ENCODE peak calls at places on chromosomes 7 and 10, in five cellular contexts. Z, O, L, I and W are unnamed samples.

GRCh38 chr7:111232249-111233084 is 141.5 kb downstream of the LRRN3 start:
- DNase-seq in Z (no peak), O (peak), L (peak), I (no peak), W (no peak)

GRCh38 chr10:113549856-113550255 is 3.0 kb upstream of the HABP2 start:
- DNase-seq in Z (no peak), O (no peak), L (no peak), I (no peak), W (no peak)

GRCh38 chr10:86535057-86535882 is 13.7 kb upstream of the WAPL start:
- DNase-seq in Z (peak), O (peak), L (peak), I (peak), W (peak)

GRCh38 chr7:143003393-143004051 is 23.4 kb downstream of the OR9A2 start:
- DNase-seq in Z (peak), O (peak), L (peak), I (no peak), W (peak)

GRCh38 chr7:15832996-15833395 is 146.5 kb upstream of the MEOX2 start:
- DNase-seq in Z (no peak), O (no peak), L (no peak), I (no peak), W (no peak)

GRCh38 chr10:83680470-83680891 is 458.8 kb upstream of the GHITM start:
- DNase-seq in Z (no peak), O (no peak), L (no peak), I (no peak), W (no peak)

GRCh38 chr7:27933691-27934565 is 194.0 kb downstream of the TAX1BP1 start:
- DNase-seq in Z (no peak), O (no peak), L (no peak), I (no peak), W (no peak)

GRCh38 chr7:1425292-1426136 is 33.8 kb downstream of the MICALL2 start:
- DNase-seq in Z (peak), O (peak), L (peak), I (peak), W (peak)

GRCh38 chr7:91636129-91636724 is 244.3 kb downstream of the MTERF1 start:
- DNase-seq in Z (peak), O (peak), L (peak), I (no peak), W (peak)

GRCh38 chr10:77291596-77292505 is 345.8 kb downstream of the KCNMA1 start:
- DNase-seq in Z (no peak), O (no peak), L (no peak), I (no peak), W (no peak)

GRCh38 chr7:134320201-134320600 is 3.5 kb upstream of the SLC35B4 start:
- DNase-seq in Z (no peak), O (no peak), L (no peak), I (no peak), W (no peak)

GRCh38 chr10:128058746-128059125 is 67.5 kb downstream of the MKI67 start:
- DNase-seq in Z (no peak), O (no peak), L (no peak), I (no peak), W (no peak)

GRCh38 chr7:39609462-39610149 is 13.8 kb upstream of the RALA start:
- DNase-seq in Z (no peak), O (no peak), L (no peak), I (peak), W (no peak)

GRCh38 chr7:101205901-101206664 is 5.2 kb upstream of the MOGAT3 start:
- DNase-seq in Z (no peak), O (no peak), L (no peak), I (no peak), W (no peak)

GRCh38 chr7:134619627-134620331 is 26.9 kb upstream of the BPGM start:
- DNase-seq in Z (no peak), O (no peak), L (no peak), I (no peak), W (no peak)

GRCh38 chr10:110783509-110784103 is 88.1 kb upstream of the PDCD4 start:
- DNase-seq in Z (no peak), O (no peak), L (no peak), I (no peak), W (no peak)

GRCh38 chr10:74011762-74012161 is 13.8 kb downstream of the VCL start:
- DNase-seq in Z (peak), O (no peak), L (no peak), I (no peak), W (no peak)

GRCh38 chr7:33339074-33339805 is 209.9 kb downstream of the BBS9 start:
- DNase-seq in Z (peak), O (no peak), L (no peak), I (no peak), W (no peak)

GRCh38 chr10:44978570-44979280 is at the start of gene DEPP1:
- DNase-seq in Z (peak), O (peak), L (peak), I (peak), W (peak)

GRCh38 chr7:46934198-46934825 is 647.6 kb downstream of the TNS3 start:
- DNase-seq in Z (no peak), O (no peak), L (no peak), I (no peak), W (no peak)

GRCh38 chr10:786666-787512 is 97.4 kb upstream of the DIP2C start:
- DNase-seq in Z (no peak), O (no peak), L (no peak), I (peak), W (no peak)

GRCh38 chr7:80491462-80491861 is 20.4 kb downstream of the GNAT3 start:
- DNase-seq in Z (no peak), O (no peak), L (no peak), I (no peak), W (no peak)

GRCh38 chr10:87541114-87541513 is 36.4 kb downstream of the MINPP1 start:
- DNase-seq in Z (no peak), O (no peak), L (no peak), I (no peak), W (no peak)

GRCh38 chr7:7719235-7719634 is 828 bp upstream of the RPA3 start:
- DNase-seq in Z (peak), O (peak), L (peak), I (no peak), W (no peak)

GRCh38 chr7:98406827-98407226 is 5.9 kb upstream of the BAIAP2L1 start:
- DNase-seq in Z (no peak), O (no peak), L (no peak), I (no peak), W (no peak)

GRCh38 chr10:46223626-46224413 is 63.0 kb upstream of the ANTXRL start:
- DNase-seq in Z (no peak), O (no peak), L (no peak), I (no peak), W (no peak)

GRCh38 chr7:85126383-85126782 is 60.5 kb downstream of the SEMA3D start:
- DNase-seq in Z (no peak), O (no peak), L (no peak), I (no peak), W (no peak)

GRCh38 chr7:137169282-137169698 is 174.2 kb downstream of the PTN start:
- DNase-seq in Z (peak), O (no peak), L (peak), I (peak), W (peak)

GRCh38 chr7:6718124-6718523 is 11.4 kb upstream of the ZNF12 start:
- DNase-seq in Z (peak), O (no peak), L (no peak), I (no peak), W (no peak)

GRCh38 chr7:22121702-22122474 is 176.2 kb upstream of the CDCA7L start:
- DNase-seq in Z (peak), O (no peak), L (no peak), I (no peak), W (no peak)

GRCh38 chr7:128733278-128733645 is 5.9 kb upstream of the CALU start:
- DNase-seq in Z (no peak), O (no peak), L (no peak), I (no peak), W (no peak)

GRCh38 chr7:143385891-143386781 is 5.0 kb downstream of the ZYX start:
- DNase-seq in Z (no peak), O (no peak), L (no peak), I (no peak), W (no peak)

GRCh38 chr10:5538446-5538845 is 13.7 kb downstream of the CALML3 start:
- DNase-seq in Z (no peak), O (no peak), L (no peak), I (no peak), W (no peak)

GRCh38 chr10:21002097-21002878 is 105.2 kb upstream of the NEBL start:
- DNase-seq in Z (no peak), O (no peak), L (no peak), I (no peak), W (no peak)

GRCh38 chr7:158957921-158958471 is 101.6 kb downstream of the DYNC2I1 start:
- DNase-seq in Z (peak), O (no peak), L (no peak), I (peak), W (no peak)

GRCh38 chr7:23863209-23863798 is 153.3 kb downstream of the STK31 start:
- DNase-seq in Z (peak), O (peak), L (peak), I (no peak), W (peak)

GRCh38 chr10:119542357-119542989 is at the start of gene RGS10:
- DNase-seq in Z (peak), O (peak), L (no peak), I (peak), W (peak)

GRCh38 chr7:115216652-115217051 is 294.8 kb downstream of the MDFIC start:
- DNase-seq in Z (no peak), O (no peak), L (no peak), I (no peak), W (no peak)

GRCh38 chr7:115221484-115221883 is 299.6 kb downstream of the MDFIC start:
- DNase-seq in Z (no peak), O (no peak), L (no peak), I (no peak), W (no peak)

GRCh38 chr7:115218076-115218475 is 296.2 kb downstream of the MDFIC start:
- DNase-seq in Z (no peak), O (no peak), L (no peak), I (no peak), W (no peak)

DNA sequence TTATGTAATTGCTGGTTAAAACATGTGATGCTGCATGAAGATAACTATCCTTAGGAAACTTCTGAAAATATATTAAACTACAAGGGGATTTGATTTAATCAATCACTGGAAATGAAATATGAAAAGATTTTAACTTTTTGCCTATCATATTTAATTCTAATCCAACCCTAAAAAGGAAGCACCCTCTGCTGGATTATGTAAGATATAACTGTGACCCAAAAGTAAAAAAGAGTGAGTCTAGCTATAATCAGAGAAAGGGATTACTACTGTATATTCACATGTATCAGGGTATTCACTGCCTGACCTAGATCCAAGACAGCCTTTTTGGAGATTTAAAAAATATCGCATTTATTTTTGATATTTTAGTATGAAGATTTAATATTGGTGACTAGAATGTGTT is 295.5 kb downstream of the MDFIC start:
- DNase-seq in Z (no peak), O (no peak), L (no peak), I (no peak), W (no peak)
- TF ChIP-seq JUND in Z (no peak), O (no peak), L (no peak), I (no peak), W (no peak)

GRCh38 chr7:148304456-148304855 is 286.1 kb upstream of the C7orf33 start:
- DNase-seq in Z (peak), O (no peak), L (no peak), I (peak), W (no peak)

GRCh38 chr7:148306759-148307158 is 283.8 kb upstream of the C7orf33 start:
- DNase-seq in Z (no peak), O (no peak), L (no peak), I (no peak), W (no peak)

GRCh38 chr7:148299877-148300276 is 290.7 kb upstream of the C7orf33 start:
- DNase-seq in Z (no peak), O (no peak), L (no peak), I (no peak), W (no peak)

GRCh38 chr7:148299335-148299734 is 291.2 kb upstream of the C7orf33 start:
- DNase-seq in Z (no peak), O (no peak), L (peak), I (no peak), W (no peak)

DNA sequence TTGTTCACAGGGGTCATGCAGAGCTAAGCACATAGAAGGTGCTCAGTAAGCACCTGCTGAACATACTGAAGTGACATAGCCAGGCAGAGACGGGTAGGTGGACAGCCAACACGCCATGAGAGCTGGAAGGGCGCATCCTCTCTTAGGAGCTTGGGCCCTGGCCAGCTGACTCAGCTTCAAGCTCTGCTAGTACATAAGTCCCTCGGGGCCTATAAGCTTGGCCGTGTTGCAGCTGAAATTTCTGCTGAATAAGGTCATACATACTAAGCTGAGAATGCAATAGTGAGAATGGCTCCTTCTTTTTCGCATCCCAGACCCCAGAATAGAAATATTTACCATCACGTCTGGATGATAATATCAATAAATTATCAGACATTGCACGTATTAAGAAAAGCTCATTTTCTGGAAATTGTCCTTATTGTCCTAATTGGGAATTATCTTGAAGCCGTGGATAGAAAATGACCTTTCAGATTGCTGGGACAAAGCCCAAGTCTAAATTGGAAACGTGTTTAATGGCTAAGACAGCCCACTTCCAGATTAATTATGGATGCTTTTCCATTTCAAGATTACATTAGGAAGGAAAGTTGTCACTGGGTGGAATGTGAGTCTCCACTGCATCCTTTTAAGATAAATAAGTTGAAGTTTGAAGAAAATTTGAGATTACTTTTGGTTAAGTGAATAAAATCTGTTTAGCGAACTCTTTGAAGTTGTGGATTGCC is 287.1 kb upstream of the C7orf33 start:
- DNase-seq in Z (no peak), O (no peak), L (no peak), I (no peak), W (peak)
- TF ChIP-seq JUND in Z (no peak), O (no peak), L (no peak), I (no peak), W (no peak)

DNA sequence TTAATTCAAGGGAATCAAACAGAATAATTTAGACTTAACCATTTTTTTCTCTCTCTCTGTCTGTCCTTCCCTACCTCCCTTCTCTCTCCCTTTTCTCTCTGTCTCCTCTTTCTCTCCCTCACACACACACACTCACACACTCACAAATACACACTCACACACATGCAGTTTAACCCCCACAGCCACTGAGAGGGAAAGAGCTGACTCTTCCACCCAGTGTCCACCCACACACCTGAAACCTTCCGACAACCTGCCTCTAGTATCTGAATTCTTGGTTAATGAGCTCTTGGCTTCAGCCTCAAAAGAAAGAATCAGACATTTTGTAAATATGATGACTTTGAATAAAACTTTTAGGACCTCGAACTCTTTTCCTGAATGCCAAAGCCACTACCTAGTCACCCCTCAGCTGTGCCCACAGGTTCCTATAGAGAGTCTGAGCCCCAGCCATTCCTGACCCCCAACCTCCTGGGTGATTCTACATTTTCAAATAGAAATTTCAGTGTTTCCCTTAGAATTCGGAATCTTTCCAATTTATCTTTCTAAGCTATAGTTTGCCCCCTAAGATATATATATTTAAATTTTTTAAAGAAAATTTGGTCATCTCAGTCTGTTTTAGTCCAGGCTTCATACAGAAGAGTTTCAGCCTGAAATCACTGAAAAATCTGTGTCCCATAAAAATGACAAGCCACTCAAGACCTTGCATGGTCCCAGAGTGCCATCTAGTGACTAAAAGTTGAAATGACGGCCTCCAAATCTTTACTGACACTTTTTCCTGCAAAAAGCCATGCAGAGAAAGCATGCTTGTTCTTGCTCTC is 202.8 kb downstream of the IPMK start:
- DNase-seq in Z (peak), O (peak), L (peak), I (peak), W (peak)
- TF ChIP-seq JUND in Z (no peak), O (no peak), L (no peak), I (no peak), W (no peak)

GRCh38 chr10:75106242-75106641 is 5.2 kb upstream of the SAMD8 start:
- DNase-seq in Z (no peak), O (no peak), L (no peak), I (peak), W (no peak)

GRCh38 chr10:75103881-75104686 is 7.4 kb upstream of the SAMD8 start:
- DNase-seq in Z (peak), O (no peak), L (no peak), I (no peak), W (no peak)

GRCh38 chr10:75102830-75103673 is 8.4 kb upstream of the SAMD8 start:
- DNase-seq in Z (no peak), O (no peak), L (no peak), I (no peak), W (no peak)

GRCh38 chr10:75105576-75106197 is 5.8 kb upstream of the SAMD8 start:
- DNase-seq in Z (no peak), O (no peak), L (no peak), I (no peak), W (no peak)

DNA sequence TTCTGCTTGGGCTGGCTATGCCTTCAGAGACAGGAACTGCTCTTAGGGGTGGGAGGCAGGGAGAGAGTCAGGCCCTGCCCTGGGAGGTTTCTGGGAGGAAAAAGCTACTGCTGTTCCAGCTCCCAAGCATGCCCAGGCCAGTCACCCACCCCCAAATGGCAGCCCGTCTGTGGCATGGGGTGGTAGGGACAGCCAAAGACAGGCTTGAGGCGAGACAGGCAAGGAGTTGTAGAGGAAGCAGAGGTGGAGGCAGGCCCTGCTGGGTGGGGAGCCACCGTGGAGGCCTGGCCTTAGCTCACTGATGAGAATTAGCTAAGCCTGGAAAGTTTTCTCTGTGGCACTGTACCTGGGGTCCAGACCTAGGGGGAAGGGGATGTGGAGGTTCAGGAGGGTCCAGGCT is 6.6 kb upstream of the SAMD8 start:
- DNase-seq in Z (no peak), O (no peak), L (no peak), I (no peak), W (no peak)
- TF ChIP-seq JUND in Z (no peak), O (no peak), L (no peak), I (no peak), W (no peak)